ENCODE peak calls at places on chromosomes 1 and 21, in ten cellular contexts. R, Z, S, N, Q, P, H, D, J and W are unnamed samples.

GRCh38 chr1:91555074-91555730 is 54.6 kb downstream of the CDC7 start:
- DNase-seq in R (no peak), Z (no peak), S (no peak), N (peak), Q (no peak), P (peak), H (no peak), D (no peak), J (peak), W (no peak)

GRCh38 chr21:46091118-46091517 is 6.8 kb upstream of the COL6A2 start:
- DNase-seq in R (no peak), Z (no peak), S (no peak), N (no peak), Q (no peak), P (no peak), H (no peak), D (no peak), J (no peak), W (no peak)

GRCh38 chr1:116020668-116021272 is 44.5 kb downstream of the SLC22A15 start:
- DNase-seq in R (peak), Z (peak), S (peak), N (peak), Q (peak), P (peak), H (peak), D (no peak), J (peak), W (peak)

GRCh38 chr1:39213511-39214002 is 9.1 kb downstream of the MACF1 start:
- DNase-seq in R (no peak), Z (no peak), S (no peak), N (peak), Q (no peak), P (peak), H (no peak), D (no peak), J (peak), W (no peak)

GRCh38 chr1:29478879-29479278 is 242.6 kb downstream of the PTPRU start:
- DNase-seq in R (no peak), Z (no peak), S (no peak), N (no peak), Q (no peak), P (no peak), H (no peak), D (no peak), J (no peak), W (no peak)

GRCh38 chr1:167270230-167270817 is 49.6 kb downstream of the POU2F1 start:
- DNase-seq in R (no peak), Z (no peak), S (no peak), N (no peak), Q (no peak), P (no peak), H (no peak), D (no peak), J (no peak), W (no peak)

GRCh38 chr1:113388621-113389355 is 1.5 kb upstream of the MAGI3 start:
- DNase-seq in R (no peak), Z (peak), S (no peak), N (no peak), Q (peak), P (no peak), H (peak), D (peak), J (peak), W (no peak)

GRCh38 chr1:36975642-36976041 is 58.7 kb downstream of the GRIK3 start:
- DNase-seq in R (no peak), Z (peak), S (no peak), N (no peak), Q (no peak), P (no peak), H (no peak), D (no peak), J (no peak), W (no peak)

GRCh38 chr1:54296666-54297065 is 96.7 kb downstream of the MRPL37 start:
- DNase-seq in R (no peak), Z (no peak), S (no peak), N (no peak), Q (no peak), P (no peak), H (no peak), D (no peak), J (no peak), W (no peak)

GRCh38 chr1:14190508-14190907 is 408.0 kb upstream of the KAZN start:
- DNase-seq in R (no peak), Z (no peak), S (no peak), N (no peak), Q (no peak), P (no peak), H (no peak), D (no peak), J (no peak), W (peak)

GRCh38 chr1:230749635-230750034 is 2.4 kb downstream of the CAPN9 start:
- DNase-seq in R (no peak), Z (no peak), S (no peak), N (no peak), Q (no peak), P (no peak), H (no peak), D (no peak), J (no peak), W (no peak)

GRCh38 chr1:28966617-28967016 is 52.2 kb downstream of the EPB41 start:
- DNase-seq in R (no peak), Z (peak), S (no peak), N (no peak), Q (no peak), P (no peak), H (no peak), D (no peak), J (no peak), W (no peak)

GRCh38 chr1:18108313-18109057 is 887 bp downstream of the IGSF21 start:
- DNase-seq in R (no peak), Z (no peak), S (no peak), N (no peak), Q (no peak), P (no peak), H (no peak), D (no peak), J (no peak), W (no peak)

GRCh38 chr1:79380078-79380477 is 373.5 kb upstream of the ADGRL4 start:
- DNase-seq in R (no peak), Z (peak), S (no peak), N (no peak), Q (no peak), P (no peak), H (no peak), D (no peak), J (no peak), W (no peak)

GRCh38 chr1:50620680-50621329 is 197.6 kb upstream of the DMRTA2 start:
- DNase-seq in R (no peak), Z (peak), S (no peak), N (peak), Q (no peak), P (peak), H (peak), D (no peak), J (peak), W (peak)

GRCh38 chr1:225209153-225209552 is 218.7 kb downstream of the LBR start:
- DNase-seq in R (no peak), Z (no peak), S (no peak), N (no peak), Q (no peak), P (no peak), H (no peak), D (no peak), J (no peak), W (no peak)

GRCh38 chr1:205003358-205004145 is 39.5 kb upstream of the CNTN2 start:
- DNase-seq in R (no peak), Z (no peak), S (no peak), N (no peak), Q (peak), P (no peak), H (no peak), D (no peak), J (no peak), W (no peak)

GRCh38 chr1:181106479-181106878 is 18.0 kb downstream of the IER5 start:
- DNase-seq in R (no peak), Z (no peak), S (no peak), N (no peak), Q (no peak), P (no peak), H (no peak), D (no peak), J (no peak), W (no peak)

GRCh38 chr1:207027921-207028320 is 4.6 kb downstream of the C1orf116 start:
- DNase-seq in R (no peak), Z (no peak), S (no peak), N (no peak), Q (no peak), P (no peak), H (no peak), D (no peak), J (no peak), W (no peak)

GRCh38 chr1:151562661-151563060 is 22.6 kb downstream of the TUFT1 start:
- DNase-seq in R (no peak), Z (no peak), S (no peak), N (no peak), Q (peak), P (no peak), H (no peak), D (no peak), J (no peak), W (no peak)

GRCh38 chr1:178126790-178127189 is 32.9 kb downstream of the RASAL2 start:
- DNase-seq in R (peak), Z (peak), S (peak), N (peak), Q (no peak), P (peak), H (peak), D (no peak), J (peak), W (peak)

GRCh38 chr1:67713071-67713806 is 28.2 kb downstream of the GADD45A start:
- DNase-seq in R (no peak), Z (peak), S (peak), N (peak), Q (peak), P (peak), H (peak), D (no peak), J (peak), W (peak)

GRCh38 chr1:36223373-36223995 is 759 bp upstream of the THRAP3 start:
- DNase-seq in R (no peak), Z (peak), S (no peak), N (peak), Q (no peak), P (peak), H (peak), D (no peak), J (peak), W (no peak)

GRCh38 chr1:95086949-95087533 is 14.3 kb upstream of the ALG14 start:
- DNase-seq in R (peak), Z (peak), S (peak), N (peak), Q (no peak), P (peak), H (peak), D (no peak), J (peak), W (peak)

GRCh38 chr1:184753608-184754478 is 815 bp downstream of the EDEM3 start:
- DNase-seq in R (no peak), Z (peak), S (no peak), N (peak), Q (peak), P (peak), H (peak), D (peak), J (peak), W (no peak)

GRCh38 chr1:78092686-78093085 is 46.9 kb downstream of the GIPC2 start:
- DNase-seq in R (no peak), Z (peak), S (no peak), N (no peak), Q (no peak), P (no peak), H (no peak), D (no peak), J (no peak), W (no peak)

GRCh38 chr1:22289251-22289995 is 146.5 kb upstream of the WNT4 start:
- DNase-seq in R (no peak), Z (no peak), S (no peak), N (peak), Q (no peak), P (peak), H (no peak), D (no peak), J (no peak), W (no peak)

GRCh38 chr1:218361298-218362065 is 16.3 kb downstream of the TGFB2 start:
- DNase-seq in R (no peak), Z (peak), S (no peak), N (peak), Q (peak), P (peak), H (no peak), D (no peak), J (peak), W (no peak)

GRCh38 chr1:18901952-18902522 is 318 bp downstream of the ALDH4A1 start:
- DNase-seq in R (no peak), Z (no peak), S (no peak), N (no peak), Q (no peak), P (peak), H (no peak), D (no peak), J (peak), W (no peak)

GRCh38 chr1:43279666-43280065 is 5.7 kb downstream of the C1orf210 start:
- DNase-seq in R (no peak), Z (no peak), S (no peak), N (no peak), Q (no peak), P (no peak), H (no peak), D (no peak), J (no peak), W (no peak)

GRCh38 chr1:201062511-201063189 is 39.1 kb upstream of the KIF21B start:
- DNase-seq in R (no peak), Z (no peak), S (no peak), N (no peak), Q (no peak), P (no peak), H (no peak), D (no peak), J (no peak), W (no peak)

GRCh38 chr1:98702976-98703375 is 41.5 kb downstream of the SNX7 start:
- DNase-seq in R (peak), Z (no peak), S (no peak), N (peak), Q (no peak), P (peak), H (no peak), D (no peak), J (peak), W (no peak)

GRCh38 chr1:78716186-78716585 is 66.6 kb downstream of the IFI44 start:
- DNase-seq in R (peak), Z (no peak), S (no peak), N (peak), Q (no peak), P (peak), H (no peak), D (no peak), J (peak), W (no peak)

DNA sequence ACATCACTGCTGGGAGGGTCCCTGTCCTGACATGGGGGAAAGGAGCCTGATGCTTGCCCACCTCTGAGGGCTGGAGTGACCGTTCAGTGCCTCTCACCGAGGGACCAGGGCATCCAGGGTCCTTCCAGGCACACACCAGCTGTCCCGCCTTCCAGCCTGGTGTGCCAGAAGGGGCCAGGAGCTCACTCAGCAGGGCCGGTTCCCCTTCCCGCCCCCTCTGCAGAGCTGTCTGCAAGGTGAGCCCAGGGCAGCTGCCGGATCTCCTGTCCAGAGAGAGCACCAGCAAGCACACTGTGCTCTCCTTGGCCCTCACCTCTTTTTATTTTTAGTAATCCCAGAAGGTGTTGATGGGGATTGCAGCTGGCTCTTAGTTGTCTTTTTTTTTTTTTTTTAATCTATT is 16.9 kb downstream of the H6PD start:
- DNase-seq in R (no peak), Z (no peak), S (no peak), N (no peak), Q (no peak), P (no peak), H (no peak), D (peak), J (no peak), W (no peak)
- H3K4me3 ChIP-seq in R (no peak), Z (no peak), S (no peak), N (no peak), Q (no peak), P (no peak), H (no peak), D (no peak), J (no peak), W (no peak)

DNA sequence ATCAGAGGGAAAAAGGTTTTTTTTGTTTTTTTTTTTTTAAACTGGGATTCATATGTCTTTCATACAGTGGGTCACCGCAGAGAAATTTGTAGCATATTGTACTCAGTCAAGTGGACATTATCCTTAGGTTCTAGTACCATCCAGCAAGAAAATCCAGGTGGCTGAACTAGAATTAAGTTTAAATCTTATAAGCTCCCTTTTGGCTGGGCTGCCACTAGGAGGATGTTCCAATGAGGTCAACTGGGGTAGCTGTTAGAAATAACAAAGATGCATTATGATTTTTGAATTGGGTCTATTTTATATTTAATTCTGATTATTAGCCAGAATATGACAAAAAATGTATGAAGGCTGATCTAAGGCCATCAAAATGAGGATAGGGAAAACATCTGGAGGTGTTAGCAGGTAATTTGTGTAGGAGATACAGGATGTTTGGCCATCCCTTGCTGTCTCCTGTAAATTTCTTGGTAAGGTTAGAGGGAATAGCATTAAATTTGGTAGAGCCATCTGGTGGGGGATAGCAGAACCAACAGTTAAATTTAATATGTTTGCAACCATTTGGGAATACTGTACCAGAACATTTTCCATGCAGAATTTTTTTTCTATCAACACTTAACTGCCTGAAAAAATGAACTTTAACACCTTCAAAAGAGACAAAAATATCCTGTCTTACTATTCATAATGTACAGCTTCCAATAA is 568.5 kb upstream of the B3GALT2 start:
- DNase-seq in R (no peak), Z (peak), S (no peak), N (peak), Q (no peak), P (peak), H (no peak), D (no peak), J (peak), W (no peak)
- TF ChIP-seq CTCF in R (no peak), Z (no peak), S (peak), N (peak), Q (peak), P (peak), H (no peak), D (no peak), J (peak), W (no peak)

DNA sequence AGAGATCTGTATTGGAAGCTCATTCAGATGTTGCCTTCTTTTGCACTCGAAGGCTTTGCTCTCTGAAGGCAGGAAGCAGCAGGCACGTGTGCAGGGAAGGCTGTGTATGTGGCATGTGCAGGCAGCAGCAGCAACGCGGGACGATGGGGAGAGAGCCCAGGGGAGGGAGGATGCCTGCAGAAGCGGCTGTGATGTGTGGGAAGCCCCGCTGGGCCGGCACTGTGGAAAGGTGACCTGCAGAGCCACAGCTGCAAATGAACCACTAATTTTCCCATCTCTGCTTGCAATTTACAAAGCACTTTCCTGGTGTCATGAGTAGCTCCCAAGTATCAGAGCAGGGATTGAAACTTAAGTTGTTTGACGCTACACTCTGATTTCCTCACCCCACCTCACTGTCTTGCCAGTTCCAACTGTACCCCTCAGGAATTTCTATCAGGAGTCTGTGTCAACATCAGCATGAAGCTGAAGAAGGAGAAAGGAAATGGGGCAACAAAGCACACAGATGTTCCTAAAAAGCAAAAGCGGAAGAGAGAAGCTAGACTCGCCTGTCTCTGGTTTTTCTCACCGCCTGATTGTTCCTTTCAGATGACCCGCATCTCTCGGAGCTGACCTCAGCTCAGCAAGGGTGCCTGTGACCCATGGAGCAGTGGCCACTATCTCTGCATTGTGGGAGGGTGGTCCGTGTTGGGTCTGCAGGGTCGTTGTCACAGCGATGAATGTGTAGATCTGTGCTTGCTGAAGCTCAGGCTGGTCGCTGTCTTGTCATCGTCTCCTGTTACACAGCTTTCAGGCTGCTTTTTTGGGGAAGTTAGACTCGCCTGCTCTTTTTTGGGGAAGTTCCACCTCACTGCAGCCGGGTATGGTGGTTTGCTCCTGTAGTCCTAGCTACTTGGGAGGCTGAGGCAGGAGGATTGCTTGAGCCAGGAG is 156.1 kb downstream of the KIF26B start:
- DNase-seq in R (no peak), Z (no peak), S (no peak), N (peak), Q (peak), P (peak), H (peak), D (no peak), J (peak), W (no peak)
- H3K4me3 ChIP-seq in R (peak), Z (no peak), S (no peak), N (peak), Q (no peak), P (no peak), H (no peak), D (no peak), J (no peak), W (no peak)

DNA sequence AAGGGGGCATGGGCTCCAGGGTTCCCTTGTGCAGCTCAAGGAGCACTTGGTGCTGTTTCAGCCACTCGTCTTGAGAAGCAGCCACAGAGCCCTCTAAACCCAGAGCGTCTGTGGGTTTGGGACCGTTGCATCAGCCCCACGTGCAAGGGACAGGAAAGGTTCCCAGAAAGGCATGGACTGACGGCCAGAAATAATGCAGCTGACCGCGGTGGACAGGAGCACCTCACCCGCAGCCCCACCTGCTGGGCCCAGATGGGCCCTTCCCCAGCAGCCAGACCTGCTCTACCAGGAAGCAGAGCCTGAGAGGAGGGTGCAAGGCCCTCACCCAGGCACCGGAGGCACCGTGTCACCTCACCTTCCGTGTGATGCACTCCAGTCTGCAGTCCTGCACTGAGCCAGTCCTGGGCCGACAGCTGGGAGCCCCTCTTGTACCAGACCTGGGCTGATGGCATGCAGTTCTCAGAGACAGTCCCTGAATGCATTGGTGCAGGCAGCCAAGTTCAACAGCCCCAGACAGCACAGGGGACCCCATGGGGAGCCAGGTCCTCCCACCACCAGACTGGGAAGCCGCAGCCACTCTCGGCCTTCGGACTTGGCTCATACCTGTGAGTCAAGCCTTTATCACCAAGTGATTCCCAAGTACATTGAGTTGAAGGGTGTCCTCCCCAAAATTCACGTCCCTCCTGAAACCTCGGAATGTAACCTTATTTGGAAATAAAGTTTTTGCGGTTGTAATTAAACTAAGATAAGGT is 4.8 kb upstream of the TFF3 start:
- DNase-seq in R (no peak), Z (no peak), S (no peak), N (no peak), Q (no peak), P (no peak), H (peak), D (no peak), J (no peak), W (no peak)
- TF ChIP-seq CTCF in R (no peak), Z (no peak), S (no peak), N (no peak), Q (no peak), P (no peak), H (peak), D (no peak), J (no peak), W (no peak)